ENCODE peak calls at places on chromosomes 7 and 10, in four cellular contexts. One of them, this sample, is unnamed.

GRCh38 chr10:48879476-48879875 is 60.2 kb downstream of the LRRC18 start:
- DNase-seq in mammary epithelial cell: no peak
- DNase-seq in astrocyte of the cerebellum: no peak
- DNase-seq in fibroblast of mammary gland: no peak
- DNase-seq in this sample: no peak

GRCh38 chr7:130131964-130132875 is 61.9 kb downstream of the KLHDC10 start:
- DNase-seq in mammary epithelial cell: no peak
- DNase-seq in astrocyte of the cerebellum: no peak
- DNase-seq in fibroblast of mammary gland: no peak
- DNase-seq in this sample: no peak

GRCh38 chr10:11687357-11687771 is 54.8 kb upstream of the ECHDC3 start:
- DNase-seq in mammary epithelial cell: peak
- DNase-seq in astrocyte of the cerebellum: no peak
- DNase-seq in fibroblast of mammary gland: no peak
- DNase-seq in this sample: no peak

GRCh38 chr7:157827045-157827862 is 490.4 kb downstream of the DNAJB6 start:
- DNase-seq in mammary epithelial cell: no peak
- DNase-seq in astrocyte of the cerebellum: no peak
- DNase-seq in fibroblast of mammary gland: no peak
- DNase-seq in this sample: no peak

GRCh38 chr7:2853147-2853546 is 9.0 kb upstream of the GNA12 start:
- DNase-seq in mammary epithelial cell: no peak
- DNase-seq in astrocyte of the cerebellum: no peak
- DNase-seq in fibroblast of mammary gland: peak
- DNase-seq in this sample: peak

GRCh38 chr7:22559829-22560489 is 60.0 kb upstream of the STEAP1B start:
- DNase-seq in mammary epithelial cell: peak
- DNase-seq in astrocyte of the cerebellum: peak
- DNase-seq in fibroblast of mammary gland: peak
- DNase-seq in this sample: peak

GRCh38 chr7:12281026-12281425 is 69.9 kb downstream of the TMEM106B start:
- DNase-seq in mammary epithelial cell: peak
- DNase-seq in astrocyte of the cerebellum: no peak
- DNase-seq in fibroblast of mammary gland: peak
- DNase-seq in this sample: no peak

GRCh38 chr7:141074162-141074989 is 512 bp downstream of the TMEM178B start:
- DNase-seq in mammary epithelial cell: no peak
- DNase-seq in astrocyte of the cerebellum: no peak
- DNase-seq in fibroblast of mammary gland: peak
- DNase-seq in this sample: peak

GRCh38 chr7:27834179-27834921 is 94.4 kb downstream of the TAX1BP1 start:
- DNase-seq in mammary epithelial cell: no peak
- DNase-seq in astrocyte of the cerebellum: no peak
- DNase-seq in fibroblast of mammary gland: no peak
- DNase-seq in this sample: no peak

GRCh38 chr10:61903184-61903990 is 1.9 kb downstream of the ARID5B start:
- DNase-seq in mammary epithelial cell: peak
- DNase-seq in astrocyte of the cerebellum: no peak
- DNase-seq in fibroblast of mammary gland: peak
- DNase-seq in this sample: peak
- TF ChIP-seq CTCF in mammary epithelial cell: peak
- TF ChIP-seq CTCF in astrocyte of the cerebellum: peak
- TF ChIP-seq CTCF in fibroblast of mammary gland: no peak
- TF ChIP-seq CTCF in this sample: peak

GRCh38 chr10:69362471-69362954 is 54.2 kb downstream of the TACR2 start:
- DNase-seq in mammary epithelial cell: no peak
- DNase-seq in astrocyte of the cerebellum: no peak
- DNase-seq in fibroblast of mammary gland: peak
- DNase-seq in this sample: peak
- H3K4me3 ChIP-seq in mammary epithelial cell: no peak
- H3K4me3 ChIP-seq in astrocyte of the cerebellum: no peak
- H3K4me3 ChIP-seq in fibroblast of mammary gland: no peak
- H3K4me3 ChIP-seq in this sample: no peak

DNA sequence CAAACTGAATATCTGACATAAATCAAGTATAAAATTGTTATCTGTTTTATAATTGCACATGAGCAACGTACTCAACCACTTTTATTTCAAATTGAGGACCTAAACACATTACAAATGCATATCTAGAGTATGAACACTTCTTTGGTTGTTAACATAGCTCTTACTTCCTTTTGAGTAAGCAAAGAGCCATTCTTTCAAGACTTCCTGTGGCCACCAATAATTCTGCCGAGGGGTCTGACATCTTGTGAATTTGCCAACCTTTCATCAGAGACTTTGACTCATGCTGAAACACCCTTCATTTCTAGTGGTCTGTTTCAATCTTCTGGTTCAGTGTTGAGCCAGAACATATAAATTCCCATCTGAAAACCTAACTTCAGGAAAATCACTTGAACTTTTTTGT is 59.4 kb downstream of the CDK14 start:
- DNase-seq in mammary epithelial cell: peak
- DNase-seq in astrocyte of the cerebellum: peak
- DNase-seq in fibroblast of mammary gland: peak
- DNase-seq in this sample: peak
- TF ChIP-seq CTCF in mammary epithelial cell: no peak
- TF ChIP-seq CTCF in astrocyte of the cerebellum: no peak
- TF ChIP-seq CTCF in fibroblast of mammary gland: no peak
- TF ChIP-seq CTCF in this sample: no peak

GRCh38 chr10:125057158-125058001 is 103.0 kb downstream of the CTBP2 start:
- DNase-seq in mammary epithelial cell: peak
- DNase-seq in astrocyte of the cerebellum: peak
- DNase-seq in fibroblast of mammary gland: peak
- DNase-seq in this sample: peak
- H3K4me3 ChIP-seq in mammary epithelial cell: no peak
- H3K4me3 ChIP-seq in astrocyte of the cerebellum: no peak
- H3K4me3 ChIP-seq in fibroblast of mammary gland: no peak
- H3K4me3 ChIP-seq in this sample: peak

GRCh38 chr7:42233939-42234338 is 3.1 kb downstream of the GLI3 start:
- DNase-seq in mammary epithelial cell: peak
- DNase-seq in astrocyte of the cerebellum: no peak
- DNase-seq in fibroblast of mammary gland: peak
- DNase-seq in this sample: no peak
- TF ChIP-seq CTCF in mammary epithelial cell: no peak
- TF ChIP-seq CTCF in astrocyte of the cerebellum: no peak
- TF ChIP-seq CTCF in fibroblast of mammary gland: no peak
- TF ChIP-seq CTCF in this sample: no peak

GRCh38 chr10:100825325-100825875 is 80.0 kb downstream of the PAX2 start:
- DNase-seq in mammary epithelial cell: no peak
- DNase-seq in astrocyte of the cerebellum: no peak
- DNase-seq in fibroblast of mammary gland: no peak
- DNase-seq in this sample: no peak

GRCh38 chr10:100825946-100826660 is 80.7 kb downstream of the PAX2 start:
- DNase-seq in mammary epithelial cell: no peak
- DNase-seq in astrocyte of the cerebellum: no peak
- DNase-seq in fibroblast of mammary gland: no peak
- DNase-seq in this sample: no peak

GRCh38 chr10:100827819-100828743 is 82.7 kb downstream of the PAX2 start:
- DNase-seq in mammary epithelial cell: peak
- DNase-seq in astrocyte of the cerebellum: no peak
- DNase-seq in fibroblast of mammary gland: no peak
- DNase-seq in this sample: peak

GRCh38 chr10:100826983-100827818 is 81.8 kb downstream of the PAX2 start:
- DNase-seq in mammary epithelial cell: peak
- DNase-seq in astrocyte of the cerebellum: no peak
- DNase-seq in fibroblast of mammary gland: no peak
- DNase-seq in this sample: no peak

GRCh38 chr10:100826661-100826982 is 81.2 kb downstream of the PAX2 start:
- DNase-seq in mammary epithelial cell: no peak
- DNase-seq in astrocyte of the cerebellum: no peak
- DNase-seq in fibroblast of mammary gland: no peak
- DNase-seq in this sample: no peak
- H3K4me3 ChIP-seq in mammary epithelial cell: peak
- H3K4me3 ChIP-seq in astrocyte of the cerebellum: no peak
- H3K4me3 ChIP-seq in fibroblast of mammary gland: no peak
- H3K4me3 ChIP-seq in this sample: no peak

DNA sequence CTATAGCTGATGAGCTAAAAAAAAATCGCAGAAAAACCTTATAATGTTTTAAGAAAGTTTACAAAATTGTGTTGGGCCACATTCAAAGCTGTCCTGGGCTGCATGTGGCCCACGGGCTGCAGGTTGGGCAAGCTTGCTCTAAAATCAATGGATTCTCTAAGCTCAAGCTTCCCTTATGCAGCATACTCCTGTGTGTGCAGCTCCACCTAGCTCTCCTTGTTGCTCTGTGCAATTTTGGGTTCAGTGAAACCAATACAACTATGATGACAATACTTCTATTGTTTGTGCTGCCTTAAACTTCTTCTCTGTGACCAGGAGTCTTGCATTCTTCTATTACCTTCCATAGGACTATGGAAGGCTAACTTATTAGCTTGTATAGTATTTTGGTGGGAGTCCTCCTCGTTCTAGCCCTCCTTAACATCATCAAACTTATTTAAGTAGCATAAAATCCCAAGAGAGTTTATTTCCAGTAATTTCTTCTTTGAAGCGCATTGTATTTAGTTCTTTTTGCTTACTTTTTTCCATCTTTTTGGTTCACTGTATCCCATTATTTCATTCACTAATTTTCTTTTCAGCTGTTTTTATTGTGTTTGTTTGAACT is 170.9 kb upstream of the SMIM30 start:
- DNase-seq in mammary epithelial cell: peak
- DNase-seq in astrocyte of the cerebellum: peak
- DNase-seq in fibroblast of mammary gland: peak
- DNase-seq in this sample: peak
- TF ChIP-seq CTCF in mammary epithelial cell: peak
- TF ChIP-seq CTCF in astrocyte of the cerebellum: peak
- TF ChIP-seq CTCF in fibroblast of mammary gland: peak
- TF ChIP-seq CTCF in this sample: peak

GRCh38 chr10:80357000-80357803 is 621 bp downstream of the DYDC2 start:
- DNase-seq in mammary epithelial cell: peak
- DNase-seq in astrocyte of the cerebellum: no peak
- DNase-seq in fibroblast of mammary gland: no peak
- DNase-seq in this sample: no peak
- H3K4me3 ChIP-seq in mammary epithelial cell: peak
- H3K4me3 ChIP-seq in astrocyte of the cerebellum: peak
- H3K4me3 ChIP-seq in fibroblast of mammary gland: no peak
- H3K4me3 ChIP-seq in this sample: no peak

This sample was measured in foreskin fibroblast.